ENCODE peak calls at places on chromosomes 1 and 21, in eight cellular contexts. P is heart left ventricle; T is mucosa of gallbladder; R is activated T-helper 1 cell treated with anti-CD3 and anti-CD28 coated beads, Interleukin-12 subunit alpha, Interleukin-12 subunit beta, Interleukin-2, Interleukin-4 antibody, amounts not matched to agents 30 ng/mL and 10 ng/mL and 1 ng/mL, durations not matched to agents 14 hours and 24 hours and 36 hours; I is mesothelial cell of epicardium; Y is GM23338; M is endothelial cell; G is occipital lobe. Q is an unnamed sample.

GRCh38 chr1:26790551-26790953 is 2.8 kb downstream of the PIGV start:
- DNase-seq in P (no peak), T (no peak), R (peak), I (no peak), Y (no peak), M (no peak), G (no peak), Q (no peak)

GRCh38 chr1:85078903-85079302 is 30.6 kb upstream of the MCOLN3 start:
- DNase-seq in P (no peak), T (no peak), R (no peak), I (no peak), Y (peak), M (no peak), G (no peak), Q (no peak)

GRCh38 chr1:43531453-43531905 is 796 bp downstream of the PTPRF start:
- DNase-seq in P (no peak), T (no peak), R (no peak), I (peak), Y (peak), M (peak), G (no peak), Q (no peak)

GRCh38 chr21:45787371-45787770 is 143.8 kb downstream of the PCBP3 start:
- DNase-seq in P (no peak), T (no peak), R (no peak), I (no peak), Y (no peak), M (no peak), G (no peak), Q (no peak)

GRCh38 chr1:17866451-17867029 is 111.4 kb downstream of the ACTL8 start:
- DNase-seq in P (no peak), T (no peak), R (no peak), I (no peak), Y (no peak), M (no peak), G (no peak), Q (peak)

GRCh38 chr1:29238601-29238964 is 2.3 kb downstream of the PTPRU start:
- DNase-seq in P (no peak), T (no peak), R (no peak), I (no peak), Y (peak), M (no peak), G (no peak), Q (no peak)

GRCh38 chr1:63713627-63714481 is 60.0 kb upstream of the ROR1 start:
- DNase-seq in P (no peak), T (peak), R (no peak), I (no peak), Y (no peak), M (no peak), G (no peak), Q (no peak)

GRCh38 chr1:119947468-119947867 is 51.2 kb upstream of the ADAM30 start:
- DNase-seq in P (no peak), T (no peak), R (no peak), I (no peak), Y (no peak), M (no peak), G (no peak), Q (no peak)

GRCh38 chr1:40362699-40363098 is 10.8 kb upstream of the SMAP2 start:
- DNase-seq in P (no peak), T (no peak), R (no peak), I (no peak), Y (no peak), M (no peak), G (no peak), Q (no peak)

GRCh38 chr1:67468066-67468718 is 38.0 kb upstream of the SERBP1 start:
- DNase-seq in P (no peak), T (no peak), R (no peak), I (no peak), Y (no peak), M (no peak), G (peak), Q (no peak)

GRCh38 chr1:27605796-27606707 is 2.1 kb upstream of the AHDC1 start:
- DNase-seq in P (peak), T (peak), R (peak), I (no peak), Y (peak), M (peak), G (no peak), Q (peak)

GRCh38 chr1:154320882-154321608 is at the start of gene AQP10:
- DNase-seq in P (no peak), T (peak), R (no peak), I (no peak), Y (no peak), M (no peak), G (no peak), Q (no peak)

GRCh38 chr1:207824691-207825090 is 72.8 kb downstream of the CD46 start:
- DNase-seq in P (no peak), T (no peak), R (no peak), I (no peak), Y (no peak), M (no peak), G (no peak), Q (no peak)

GRCh38 chr1:46117810-46118494 is 14.5 kb downstream of the PIK3R3 start:
- DNase-seq in P (no peak), T (no peak), R (no peak), I (no peak), Y (no peak), M (no peak), G (no peak), Q (no peak)

GRCh38 chr1:62989497-62989896 is 205.6 kb downstream of the ATG4C start:
- DNase-seq in P (no peak), T (no peak), R (no peak), I (no peak), Y (peak), M (peak), G (no peak), Q (no peak)

GRCh38 chr1:41110721-41111120 is 89.2 kb upstream of the SLFNL1 start:
- DNase-seq in P (no peak), T (no peak), R (no peak), I (no peak), Y (no peak), M (no peak), G (no peak), Q (no peak)

GRCh38 chr1:66323958-66324357 is 210.0 kb upstream of the SGIP1 start:
- DNase-seq in P (no peak), T (no peak), R (no peak), I (no peak), Y (peak), M (no peak), G (no peak), Q (no peak)

GRCh38 chr1:226009650-226010044 is 10.5 kb upstream of the SDE2 start:
- DNase-seq in P (no peak), T (no peak), R (no peak), I (no peak), Y (no peak), M (no peak), G (no peak), Q (no peak)

GRCh38 chr21:17780539-17780938 is 38.6 kb downstream of the C21orf91 start:
- DNase-seq in P (no peak), T (no peak), R (peak), I (no peak), Y (no peak), M (no peak), G (no peak), Q (no peak)

GRCh38 chr21:38223893-38224540 is 32.8 kb upstream of the KCNJ15 start:
- DNase-seq in P (no peak), T (no peak), R (no peak), I (no peak), Y (peak), M (no peak), G (no peak), Q (no peak)

GRCh38 chr1:115679141-115679611 is 37.4 kb downstream of the VANGL1 start:
- DNase-seq in P (no peak), T (no peak), R (no peak), I (no peak), Y (no peak), M (no peak), G (no peak), Q (no peak)

GRCh38 chr1:70948618-70949017 is 99.0 kb downstream of the PTGER3 start:
- DNase-seq in P (no peak), T (no peak), R (no peak), I (no peak), Y (no peak), M (no peak), G (no peak), Q (no peak)